ENCODE peak calls at places on chromosomes 6 and 20, in six cellular contexts. F is H1, S is IMR-90, Z is mesenchymal stem cell, C is neuronal stem cell, P is trophoblast cell. N is an unnamed sample.
A peak's percentile ranks its signal among the peaks of the same experiment; 100 is the strongest.

GRCh38 chr6:34508425-34508824 is 42.5 kb downstream of the PACSIN1 start:
- DNase-seq in F (no peak), S (no peak), Z (peak; percentile 11), C (no peak), P (no peak), N (no peak)

GRCh38 chr6:104896914-104897313 is 37.2 kb upstream of the HACE1 start:
- DNase-seq in F (no peak), S (no peak), Z (no peak), C (no peak), P (no peak), N (no peak)

GRCh38 chr20:53447271-53447670 is 146.4 kb downstream of the ZNF217 start:
- DNase-seq in F (no peak), S (no peak), Z (no peak), C (no peak), P (no peak), N (no peak)

GRCh38 chr6:126134491-126134890 is 148.2 kb downstream of the TRMT11 start:
- DNase-seq in F (no peak), S (no peak), Z (no peak), C (no peak), P (no peak), N (no peak)

GRCh38 chr6:31079656-31080261 is 32.6 kb downstream of the C6orf15 start:
- DNase-seq in F (peak; percentile 29), S (peak; percentile 61), Z (peak; percentile 72), C (peak; percentile 65), P (peak; percentile 50), N (peak; percentile 82)

GRCh38 chr20:23445596-23446217 is 6.2 kb downstream of the CSTL1 start:
- DNase-seq in F (no peak), S (peak; percentile 83), Z (peak; percentile 87), C (no peak), P (peak; percentile 93), N (no peak)

GRCh38 chr20:50309280-50309763 is 118.7 kb downstream of the CEBPB start:
- DNase-seq in F (no peak), S (peak; percentile 92), Z (peak; percentile 90), C (no peak), P (no peak), N (no peak)

GRCh38 chr6:31558631-31559500 is 11.5 kb downstream of the NFKBIL1 start:
- DNase-seq in F (no peak), S (no peak), Z (peak; percentile 40), C (no peak), P (peak; percentile 21), N (no peak)

GRCh38 chr20:16562259-16562658 is 11.0 kb downstream of the KIF16B start:
- DNase-seq in F (no peak), S (no peak), Z (no peak), C (no peak), P (no peak), N (no peak)

GRCh38 chr20:41006126-41006935 is 22.3 kb upstream of the TOP1 start:
- DNase-seq in F (no peak), S (no peak), Z (no peak), C (no peak), P (no peak), N (no peak)
- H2AFZ ChIP-seq in F (no peak overlapping the region), S (peak overlapping the region; percentile 17), Z (no peak overlapping the region), C (no peak overlapping the region), P (no peak overlapping the region), N (no peak overlapping the region)

GRCh38 chr20:36573103-36573797 is at the start of gene TGIF2:
- DNase-seq in F (peak; percentile 73), S (peak; percentile 81), Z (peak; percentile 84), C (peak; percentile 91), P (peak; percentile 55), N (peak; percentile 96)
- H3K4ac ChIP-seq in F (peak within 1 kb of the TSS; percentile 54), S (peak within 1 kb of the TSS; percentile 98), Z (peak within 1 kb of the TSS; percentile 81), C (peak within 1 kb of the TSS; percentile 28), P (peak within 1 kb of the TSS; percentile 94), N (no peak within 1 kb of the TSS)

DNA sequence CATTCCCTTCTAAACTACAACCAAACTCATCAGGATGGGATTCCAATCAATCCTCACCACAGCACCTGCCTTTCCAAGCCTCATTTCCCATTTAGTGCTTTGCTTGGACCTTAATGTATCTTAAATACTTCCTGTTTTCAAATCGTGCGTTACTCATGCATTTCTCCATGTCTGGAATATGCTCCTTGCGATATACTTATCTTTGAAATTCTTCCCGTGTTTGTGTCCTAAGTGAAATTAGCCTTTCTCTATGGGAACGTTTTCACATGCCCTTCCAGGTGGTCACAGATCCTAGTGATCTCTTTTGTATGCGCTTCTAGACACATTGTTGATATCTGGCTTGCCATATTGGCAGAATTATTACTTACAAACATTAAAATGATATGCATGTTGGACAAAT is 620.6 kb upstream of the AGPAT4 start:
- DNase-seq in F (no peak), S (no peak), Z (no peak), C (no peak), P (peak; percentile 54), N (no peak)
- H3K27me3 ChIP-seq in F (no peaks in the 10 kb centered on the region), S (no peaks in the 10 kb centered on the region), Z (no peaks in the 10 kb centered on the region), C (no peaks in the 10 kb centered on the region), P (no peaks in the 10 kb centered on the region), N (no peaks in the 10 kb centered on the region)

GRCh38 chr6:135233676-135234491 is 52.8 kb downstream of the MYB start:
- DNase-seq in F (no peak), S (no peak), Z (peak; percentile 17), C (no peak), P (no peak), N (no peak)

GRCh38 chr6:135235716-135236115 is 54.6 kb downstream of the MYB start:
- DNase-seq in F (no peak), S (no peak), Z (no peak), C (no peak), P (no peak), N (no peak)

GRCh38 chr6:135236319-135236718 is 55.2 kb downstream of the MYB start:
- DNase-seq in F (no peak), S (no peak), Z (no peak), C (no peak), P (no peak), N (no peak)

GRCh38 chr6:135234492-135234780 is 53.3 kb downstream of the MYB start:
- DNase-seq in F (no peak), S (no peak), Z (no peak), C (no peak), P (no peak), N (no peak)

DNA sequence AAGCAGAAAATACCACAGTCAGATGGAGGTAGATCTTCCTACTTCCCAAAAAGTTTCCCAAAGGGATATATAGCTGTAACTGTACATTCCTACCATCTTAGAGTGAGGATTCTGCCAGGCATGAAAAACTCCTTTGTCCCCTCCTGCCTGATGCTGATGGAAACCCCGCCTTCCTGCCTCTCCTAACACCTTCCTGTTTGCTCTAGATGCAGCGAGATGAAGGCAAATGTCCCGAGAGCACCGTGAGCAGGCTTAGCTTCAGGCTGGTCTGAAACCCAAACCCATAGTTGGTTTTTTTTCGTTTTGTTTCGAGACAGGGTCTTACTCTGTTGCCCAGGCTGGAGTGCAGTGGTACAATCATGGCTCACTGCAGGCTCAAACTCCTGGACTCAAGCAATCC is 55.6 kb downstream of the MYB start:
- DNase-seq in F (no peak), S (no peak), Z (no peak), C (no peak), P (no peak), N (no peak)
- H2AFZ ChIP-seq in F (no peak overlapping the region), S (peak overlapping the region; percentile 37), Z (no peak overlapping the region), C (peak overlapping the region; percentile 9), P (no peak overlapping the region), N (no peak overlapping the region)

GRCh38 chr6:146543940-146544661 is 468 bp downstream of the RAB32 start:
- DNase-seq in F (no peak), S (peak; percentile 38), Z (peak; percentile 73), C (peak; percentile 27), P (peak; percentile 22), N (peak; percentile 54)

GRCh38 chr6:146546440-146546839 is 2.8 kb downstream of the RAB32 start:
- DNase-seq in F (no peak), S (peak; percentile 94), Z (peak; percentile 80), C (no peak), P (peak; percentile 83), N (no peak)

GRCh38 chr6:146543211-146543939 is at the start of gene RAB32:
- DNase-seq in F (peak; percentile 73), S (peak; percentile 95), Z (peak; percentile 95), C (peak; percentile 80), P (peak; percentile 93), N (peak; percentile 85)

GRCh38 chr6:146545608-146546007 is 2.0 kb downstream of the RAB32 start:
- DNase-seq in F (no peak), S (peak; percentile 84), Z (peak; percentile 72), C (no peak), P (peak; percentile 10), N (no peak)

DNA sequence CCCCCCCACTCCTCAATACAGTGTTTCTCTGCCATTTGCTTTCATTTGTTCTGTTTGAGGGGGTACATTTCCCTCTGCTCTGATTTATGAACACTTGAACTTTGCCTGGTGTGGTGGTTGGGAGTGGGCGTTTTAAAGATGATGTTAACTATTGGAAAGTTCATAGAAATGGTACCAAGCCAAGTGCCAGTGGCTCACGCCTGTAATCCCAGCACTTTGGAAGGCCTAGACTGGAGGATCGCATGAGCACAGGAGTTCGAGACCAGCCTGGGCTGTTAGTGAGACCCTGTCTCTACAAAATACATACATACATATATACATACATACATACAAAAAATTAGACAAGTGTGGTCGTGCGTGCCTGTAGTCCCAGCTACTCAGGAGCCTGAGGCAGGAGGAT is 1.1 kb downstream of the RAB32 start:
- DNase-seq in F (no peak), S (peak; percentile 27), Z (peak; percentile 39), C (no peak), P (no peak), N (no peak)
- H3K4ac ChIP-seq in F (no peak overlapping the region), S (peak overlapping the region; percentile 90), Z (no peak overlapping the region), C (no peak overlapping the region), P (peak overlapping the region; percentile 94), N (no peak overlapping the region)

DNA sequence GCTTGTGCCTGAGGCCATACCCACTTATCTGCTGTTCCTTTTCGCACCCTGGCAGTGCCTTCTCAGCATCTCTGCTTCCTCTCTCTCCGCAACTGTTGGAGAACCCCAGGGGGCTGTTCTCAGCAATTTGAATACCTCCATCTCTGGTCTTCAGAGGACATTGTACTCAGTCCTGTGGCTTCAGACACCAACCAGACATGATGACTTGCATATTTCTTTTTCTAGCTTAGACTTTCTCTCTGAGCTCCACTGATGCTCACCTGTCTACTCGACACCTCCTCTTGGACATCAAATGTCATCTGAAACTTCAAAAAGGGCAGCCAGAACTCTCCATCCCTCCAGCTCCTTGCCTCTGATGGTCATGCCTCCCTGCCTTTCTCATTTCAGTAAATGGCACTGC is 18.9 kb upstream of the KCNK16 start:
- DNase-seq in F (no peak), S (no peak), Z (no peak), C (no peak), P (no peak), N (no peak)
- H3K27me3 ChIP-seq in F (no peaks in the 10 kb centered on the region), S (peaks cover 2% of the 10 kb centered on the region), Z (peaks cover 29% of the 10 kb centered on the region), C (peaks cover 3% of the 10 kb centered on the region), P (no peaks in the 10 kb centered on the region), N (no peaks in the 10 kb centered on the region)

GRCh38 chr6:89950879-89951391 is 56.7 kb downstream of the GJA10 start:
- DNase-seq in F (no peak), S (no peak), Z (no peak), C (no peak), P (peak; percentile 90), N (no peak)
- H2AFZ ChIP-seq in F (no peak overlapping the region), S (no peak overlapping the region), Z (no peak overlapping the region), C (no peak overlapping the region), P (no peak overlapping the region), N (no peak overlapping the region)

GRCh38 chr6:37354526-37355384 is 972 bp downstream of the RNF8 start:
- DNase-seq in F (no peak), S (peak; percentile 17), Z (peak; percentile 39), C (peak; percentile 8), P (no peak), N (peak; percentile 34)
- H3K4ac ChIP-seq in F (no peak overlapping the region), S (peak overlapping the region; percentile 62), Z (peak overlapping the region; percentile 94), C (peak overlapping the region; percentile 37), P (peak overlapping the region; percentile 56), N (no peak overlapping the region)

N was measured in H9.